ENCODE peak calls at places on chromosomes 12 and 14, in five cellular contexts. U is stimulated activated CD8-positive, alpha-beta memory T cell treated with anti-CD3 and anti-CD28 coated beads, Interleukin-15, amount 100 ng/mL, for 4 hours; Y is stimulated activated CD4-positive, alpha-beta T cell treated with anti-CD3 and anti-CD28 coated beads, Interleukin-2, amount 100 ng/mL, for 48 hours; L is A549; J is pancreas. E is an unnamed sample.

GRCh38 chr12:88816201-88816600 is 235.9 kb upstream of the KITLG start:
- DNase-seq in Y (no peak), J (no peak), U (no peak), L (no peak), E (no peak)

GRCh38 chr12:34206061-34206785 is 183.9 kb downstream of the ALG10 start:
- DNase-seq in Y (no peak), J (no peak), L (no peak), U (no peak), E (no peak)

GRCh38 chr12:54040648-54041047 is 7.8 kb downstream of the HOXC5 start:
- DNase-seq in Y (no peak), U (no peak), L (no peak), J (no peak), E (no peak)

GRCh38 chr12:2306686-2307249 is 254.0 kb downstream of the CACNA1C start:
- DNase-seq in L (no peak), U (no peak), Y (no peak), J (no peak), E (no peak)

GRCh38 chr14:67173719-67174118 is 15.5 kb upstream of the GARIN2 start:
- DNase-seq in U (no peak), L (no peak), J (no peak), Y (no peak), E (no peak)

GRCh38 chr14:72758993-72759392 is 134.9 kb downstream of the DPF3 start:
- DNase-seq in L (no peak), U (no peak), Y (no peak), J (no peak), E (no peak)

GRCh38 chr12:95321516-95322246 is 104.1 kb downstream of the VEZT start:
- DNase-seq in Y (no peak), J (no peak), U (no peak), L (no peak), E (no peak)

GRCh38 chr12:94262228-94263010 is 114.0 kb downstream of the PLXNC1 start:
- DNase-seq in L (peak), J (peak), U (peak), Y (peak), E (peak)

GRCh38 chr14:70080081-70080480 is 108.7 kb downstream of the SLC8A3 start:
- DNase-seq in L (no peak), U (no peak), J (no peak), Y (no peak), E (no peak)

GRCh38 chr12:122197612-122197966 is 5.9 kb upstream of the B3GNT4 start:
- DNase-seq in L (no peak), Y (no peak), J (no peak), U (no peak), E (no peak)

GRCh38 chr12:3777206-3777809 is 24.4 kb upstream of the CRACR2A start:
- DNase-seq in J (no peak), L (peak), Y (no peak), U (no peak), E (no peak)

GRCh38 chr12:108333898-108334699 is 5.0 kb downstream of the CMKLR1 start:
- DNase-seq in L (no peak), J (no peak), U (no peak), Y (no peak), E (no peak)

GRCh38 chr14:80805136-80805535 is 136.4 kb downstream of the CEP128 start:
- DNase-seq in U (no peak), Y (no peak), L (no peak), J (no peak), E (no peak)

GRCh38 chr12:109631236-109632150 is 57.9 kb downstream of the MVK start:
- DNase-seq in U (no peak), Y (no peak), L (no peak), J (no peak), E (no peak)

GRCh38 chr14:54002653-54003052 is 46.0 kb upstream of the BMP4 start:
- DNase-seq in U (no peak), Y (no peak), L (no peak), J (no peak), E (no peak)